ENCODE peak calls at places on chromosomes 16 and 17, in six cellular contexts. One of them, this sample, is unnamed.

GRCh38 chr17:65198653-65199382 is 61.6 kb downstream of the RGS9 start:
- DNase-seq in lower leg skin: peak
- DNase-seq in tibial nerve: no peak
- DNase-seq in A549: peak
- DNase-seq in uterus: no peak
- DNase-seq in endothelial cell of umbilical vein: peak
- DNase-seq in this sample: no peak

GRCh38 chr17:5329784-5330557 is 47.9 kb downstream of the RABEP1 start:
- DNase-seq in lower leg skin: no peak
- DNase-seq in tibial nerve: no peak
- DNase-seq in A549: no peak
- DNase-seq in uterus: no peak
- DNase-seq in endothelial cell of umbilical vein: no peak
- DNase-seq in this sample: no peak

GRCh38 chr16:67294927-67295326 is 15.6 kb downstream of the PLEKHG4 start:
- DNase-seq in lower leg skin: no peak
- DNase-seq in tibial nerve: no peak
- DNase-seq in A549: no peak
- DNase-seq in uterus: no peak
- DNase-seq in endothelial cell of umbilical vein: no peak
- DNase-seq in this sample: no peak

GRCh38 chr16:81076566-81077076 is 417 bp downstream of the C16orf46 start:
- DNase-seq in lower leg skin: peak
- DNase-seq in tibial nerve: peak
- DNase-seq in A549: peak
- DNase-seq in uterus: peak
- DNase-seq in endothelial cell of umbilical vein: no peak
- DNase-seq in this sample: peak

GRCh38 chr17:28372203-28372944 is 880 bp downstream of the SARM1 start:
- DNase-seq in lower leg skin: no peak
- DNase-seq in tibial nerve: no peak
- DNase-seq in A549: no peak
- DNase-seq in uterus: no peak
- DNase-seq in endothelial cell of umbilical vein: peak
- DNase-seq in this sample: no peak

GRCh38 chr16:51545951-51546350 is 394.9 kb upstream of the SALL1 start:
- DNase-seq in lower leg skin: no peak
- DNase-seq in tibial nerve: no peak
- DNase-seq in A549: no peak
- DNase-seq in uterus: no peak
- DNase-seq in endothelial cell of umbilical vein: no peak
- DNase-seq in this sample: no peak

GRCh38 chr16:70680495-70681381 is 5.1 kb downstream of the MTSS2 start:
- DNase-seq in lower leg skin: no peak
- DNase-seq in tibial nerve: no peak
- DNase-seq in A549: no peak
- DNase-seq in uterus: peak
- DNase-seq in endothelial cell of umbilical vein: no peak
- DNase-seq in this sample: peak

GRCh38 chr17:19978206-19978802 is 676 bp upstream of the AKAP10 start:
- DNase-seq in lower leg skin: no peak
- DNase-seq in tibial nerve: no peak
- DNase-seq in A549: no peak
- DNase-seq in uterus: no peak
- DNase-seq in endothelial cell of umbilical vein: no peak
- DNase-seq in this sample: no peak

GRCh38 chr16:13684819-13685218 is 235.1 kb upstream of the ERCC4 start:
- DNase-seq in lower leg skin: no peak
- DNase-seq in tibial nerve: no peak
- DNase-seq in A549: no peak
- DNase-seq in uterus: no peak
- DNase-seq in endothelial cell of umbilical vein: no peak
- DNase-seq in this sample: no peak

GRCh38 chr16:81642943-81643342 is 136.1 kb upstream of the PLCG2 start:
- DNase-seq in lower leg skin: no peak
- DNase-seq in tibial nerve: no peak
- DNase-seq in A549: no peak
- DNase-seq in uterus: no peak
- DNase-seq in endothelial cell of umbilical vein: no peak
- DNase-seq in this sample: no peak

GRCh38 chr17:28173071-28173561 is 130.6 kb downstream of the NLK start:
- DNase-seq in lower leg skin: no peak
- DNase-seq in tibial nerve: no peak
- DNase-seq in A549: no peak
- DNase-seq in uterus: no peak
- DNase-seq in endothelial cell of umbilical vein: peak
- DNase-seq in this sample: no peak

GRCh38 chr16:1511662-1512061 is 18.5 kb downstream of the TELO2 start:
- DNase-seq in lower leg skin: no peak
- DNase-seq in tibial nerve: no peak
- DNase-seq in A549: no peak
- DNase-seq in uterus: no peak
- DNase-seq in endothelial cell of umbilical vein: no peak
- DNase-seq in this sample: no peak

GRCh38 chr17:48002920-48003685 is 32.2 kb downstream of the CDK5RAP3 start:
- DNase-seq in lower leg skin: no peak
- DNase-seq in tibial nerve: no peak
- DNase-seq in A549: no peak
- DNase-seq in uterus: no peak
- DNase-seq in endothelial cell of umbilical vein: no peak
- DNase-seq in this sample: no peak

GRCh38 chr16:88662222-88662842 is 559 bp downstream of the MVD start:
- DNase-seq in lower leg skin: no peak
- DNase-seq in tibial nerve: no peak
- DNase-seq in A549: no peak
- DNase-seq in uterus: no peak
- DNase-seq in endothelial cell of umbilical vein: no peak
- DNase-seq in this sample: no peak

GRCh38 chr16:73125860-73126259 is 77.9 kb upstream of the ZFHX3 start:
- DNase-seq in lower leg skin: peak
- DNase-seq in tibial nerve: no peak
- DNase-seq in A549: no peak
- DNase-seq in uterus: no peak
- DNase-seq in endothelial cell of umbilical vein: peak
- DNase-seq in this sample: no peak

GRCh38 chr17:6936370-6937028 is 59.4 kb upstream of the ALOX12 start:
- DNase-seq in lower leg skin: peak
- DNase-seq in tibial nerve: no peak
- DNase-seq in A549: no peak
- DNase-seq in uterus: peak
- DNase-seq in endothelial cell of umbilical vein: peak
- DNase-seq in this sample: no peak

GRCh38 chr16:15707332-15707731 is 57.3 kb downstream of the NDE1 start:
- DNase-seq in lower leg skin: no peak
- DNase-seq in tibial nerve: no peak
- DNase-seq in A549: no peak
- DNase-seq in uterus: no peak
- DNase-seq in endothelial cell of umbilical vein: no peak
- DNase-seq in this sample: no peak

GRCh38 chr17:19867094-19867653 is 562 bp downstream of the ULK2 start:
- DNase-seq in lower leg skin: no peak
- DNase-seq in tibial nerve: peak
- DNase-seq in A549: peak
- DNase-seq in uterus: peak
- DNase-seq in endothelial cell of umbilical vein: peak
- DNase-seq in this sample: peak

GRCh38 chr16:62225675-62226074 is 189.4 kb upstream of the CDH8 start:
- DNase-seq in lower leg skin: peak
- DNase-seq in tibial nerve: peak
- DNase-seq in A549: peak
- DNase-seq in uterus: no peak
- DNase-seq in endothelial cell of umbilical vein: no peak
- DNase-seq in this sample: peak

GRCh38 chr16:49596119-49596518 is 222.5 kb downstream of the C16orf78 start:
- DNase-seq in lower leg skin: no peak
- DNase-seq in tibial nerve: no peak
- DNase-seq in A549: no peak
- DNase-seq in uterus: no peak
- DNase-seq in endothelial cell of umbilical vein: peak
- DNase-seq in this sample: peak

GRCh38 chr17:47286198-47286914 is 32.7 kb downstream of the ITGB3 start:
- DNase-seq in lower leg skin: no peak
- DNase-seq in tibial nerve: no peak
- DNase-seq in A549: no peak
- DNase-seq in uterus: no peak
- DNase-seq in endothelial cell of umbilical vein: no peak
- DNase-seq in this sample: no peak

GRCh38 chr16:86882586-86883280 is 304.4 kb downstream of the FOXL1 start:
- DNase-seq in lower leg skin: no peak
- DNase-seq in tibial nerve: no peak
- DNase-seq in A549: no peak
- DNase-seq in uterus: no peak
- DNase-seq in endothelial cell of umbilical vein: peak
- DNase-seq in this sample: no peak

GRCh38 chr17:12116143-12116542 is 95.5 kb downstream of the MAP2K4 start:
- DNase-seq in lower leg skin: no peak
- DNase-seq in tibial nerve: no peak
- DNase-seq in A549: no peak
- DNase-seq in uterus: no peak
- DNase-seq in endothelial cell of umbilical vein: no peak
- DNase-seq in this sample: no peak

GRCh38 chr17:42378597-42379594 is 9.3 kb downstream of the STAT3 start:
- DNase-seq in lower leg skin: no peak
- DNase-seq in tibial nerve: no peak
- DNase-seq in A549: no peak
- DNase-seq in uterus: no peak
- DNase-seq in endothelial cell of umbilical vein: peak
- DNase-seq in this sample: no peak
- TF ChIP-seq POLR2A in lower leg skin: no peak
- TF ChIP-seq POLR2A in tibial nerve: no peak
- TF ChIP-seq POLR2A in A549: no peak
- TF ChIP-seq POLR2A in uterus: no peak
- TF ChIP-seq POLR2A in endothelial cell of umbilical vein: no peak
- TF ChIP-seq POLR2A in this sample: no peak

GRCh38 chr17:81846743-81847689 is 12.2 kb upstream of the PPP1R27 start:
- DNase-seq in lower leg skin: no peak
- DNase-seq in tibial nerve: no peak
- DNase-seq in A549: no peak
- DNase-seq in uterus: no peak
- DNase-seq in endothelial cell of umbilical vein: no peak
- DNase-seq in this sample: no peak
- TF ChIP-seq POLR2A in lower leg skin: no peak
- TF ChIP-seq POLR2A in tibial nerve: no peak
- TF ChIP-seq POLR2A in A549: no peak
- TF ChIP-seq POLR2A in uterus: no peak
- TF ChIP-seq POLR2A in endothelial cell of umbilical vein: no peak
- TF ChIP-seq POLR2A in this sample: peak

GRCh38 chr17:34412534-34412933 is 49.5 kb upstream of the CCL1 start:
- DNase-seq in lower leg skin: no peak
- DNase-seq in tibial nerve: no peak
- DNase-seq in A549: no peak
- DNase-seq in uterus: no peak
- DNase-seq in endothelial cell of umbilical vein: no peak
- DNase-seq in this sample: no peak
- TF ChIP-seq POLR2A in lower leg skin: no peak
- TF ChIP-seq POLR2A in tibial nerve: no peak
- TF ChIP-seq POLR2A in A549: no peak
- TF ChIP-seq POLR2A in uterus: no peak
- TF ChIP-seq POLR2A in endothelial cell of umbilical vein: no peak
- TF ChIP-seq POLR2A in this sample: no peak

DNA sequence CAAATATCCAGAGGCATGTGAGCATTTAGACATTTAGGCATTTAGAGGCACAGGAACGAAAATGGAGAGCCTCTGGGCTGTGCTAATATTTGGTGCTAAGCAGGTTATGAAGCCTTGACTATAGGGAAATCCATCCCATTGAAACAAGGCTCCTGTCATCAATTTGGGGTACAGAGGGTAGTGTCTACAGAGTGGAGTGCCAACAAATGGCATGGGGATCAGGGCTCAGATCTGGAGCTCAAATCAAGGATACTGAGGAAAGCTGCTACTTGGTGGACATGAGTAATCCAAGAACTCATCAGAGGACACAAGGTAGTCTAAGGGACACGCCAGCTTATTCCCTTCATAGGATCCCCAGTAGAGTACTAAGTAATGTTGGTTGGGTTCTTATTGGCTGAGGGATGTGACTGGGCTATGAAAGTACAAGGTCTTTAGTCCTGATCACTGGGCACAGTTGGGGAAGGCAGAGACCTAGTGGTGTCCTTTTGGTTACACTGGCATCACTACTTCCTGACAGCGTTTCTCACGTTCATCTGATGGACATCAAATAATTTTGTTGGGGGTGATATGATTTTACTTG is 5.2 kb downstream of the KRT10 start:
- DNase-seq in lower leg skin: no peak
- DNase-seq in tibial nerve: no peak
- DNase-seq in A549: no peak
- DNase-seq in uterus: no peak
- DNase-seq in endothelial cell of umbilical vein: no peak
- DNase-seq in this sample: no peak
- TF ChIP-seq POLR2A in lower leg skin: no peak
- TF ChIP-seq POLR2A in tibial nerve: no peak
- TF ChIP-seq POLR2A in A549: no peak
- TF ChIP-seq POLR2A in uterus: no peak
- TF ChIP-seq POLR2A in endothelial cell of umbilical vein: no peak
- TF ChIP-seq POLR2A in this sample: no peak

GRCh38 chr17:17280613-17281549 is at the start of gene COPS3:
- DNase-seq in lower leg skin: peak
- DNase-seq in tibial nerve: peak
- DNase-seq in A549: peak
- DNase-seq in uterus: peak
- DNase-seq in endothelial cell of umbilical vein: peak
- DNase-seq in this sample: peak
- TF ChIP-seq POLR2A in lower leg skin: no peak
- TF ChIP-seq POLR2A in tibial nerve: peak
- TF ChIP-seq POLR2A in A549: peak
- TF ChIP-seq POLR2A in uterus: peak
- TF ChIP-seq POLR2A in endothelial cell of umbilical vein: peak
- TF ChIP-seq POLR2A in this sample: peak

GRCh38 chr17:76735586-76736348 is 1.4 kb downstream of the SRSF2 start:
- DNase-seq in lower leg skin: no peak
- DNase-seq in tibial nerve: no peak
- DNase-seq in A549: no peak
- DNase-seq in uterus: no peak
- DNase-seq in endothelial cell of umbilical vein: no peak
- DNase-seq in this sample: no peak

GRCh38 chr17:76737676-76738467 is at the start of gene MFSD11:
- DNase-seq in lower leg skin: peak
- DNase-seq in tibial nerve: peak
- DNase-seq in A549: peak
- DNase-seq in uterus: peak
- DNase-seq in endothelial cell of umbilical vein: peak
- DNase-seq in this sample: peak

GRCh38 chr17:76735006-76735405 is 2.1 kb downstream of the SRSF2 start:
- DNase-seq in lower leg skin: no peak
- DNase-seq in tibial nerve: no peak
- DNase-seq in A549: no peak
- DNase-seq in uterus: no peak
- DNase-seq in endothelial cell of umbilical vein: peak
- DNase-seq in this sample: no peak

GRCh38 chr17:76737082-76737675 is at the start of gene SRSF2:
- DNase-seq in lower leg skin: peak
- DNase-seq in tibial nerve: peak
- DNase-seq in A549: peak
- DNase-seq in uterus: peak
- DNase-seq in endothelial cell of umbilical vein: peak
- DNase-seq in this sample: peak

GRCh38 chr17:76736349-76737081 is 616 bp downstream of the SRSF2 start:
- DNase-seq in lower leg skin: peak
- DNase-seq in tibial nerve: peak
- DNase-seq in A549: no peak
- DNase-seq in uterus: peak
- DNase-seq in endothelial cell of umbilical vein: peak
- DNase-seq in this sample: peak
- TF ChIP-seq POLR2A in lower leg skin: no peak
- TF ChIP-seq POLR2A in tibial nerve: peak
- TF ChIP-seq POLR2A in A549: no peak
- TF ChIP-seq POLR2A in uterus: peak
- TF ChIP-seq POLR2A in endothelial cell of umbilical vein: no peak
- TF ChIP-seq POLR2A in this sample: peak

This sample was measured in right lobe of liver.